ENCODE peak calls at places on chromosomes 4 and X, in four cellular contexts. P, L, M and Z are unnamed samples.

GRCh38 chr4:20248155-20248558 is 3.5 kb upstream of the SLIT2 start:
- DNase-seq in L (peak), P (peak), M (peak), Z (peak)

GRCh38 chrX:48709522-48710117 is 13.1 kb downstream of the SUV39H1 start:
- DNase-seq in L (no peak), P (no peak), M (no peak), Z (no peak)

GRCh38 chrX:3549442-3549875 is 164.0 kb downstream of the PRKX start:
- DNase-seq in L (no peak), P (peak), M (no peak), Z (no peak)

GRCh38 chrX:130086414-130087207 is 23.7 kb downstream of the ELF4 start:
- DNase-seq in P (no peak), L (no peak), M (peak), Z (peak)

GRCh38 chr4:78766650-78767049 is 9.5 kb upstream of the BMP2K start:
- DNase-seq in L (no peak), P (no peak), M (no peak), Z (no peak)

GRCh38 chrX:1455948-1456280 is 3.2 kb upstream of the ASMTL start:
- DNase-seq in L (no peak), P (no peak), M (no peak), Z (no peak)

GRCh38 chr4:101865501-101866062 is 75.1 kb downstream of the BANK1 start:
- DNase-seq in P (peak), L (no peak), M (no peak), Z (no peak)

GRCh38 chrX:111728096-111728495 is 47.1 kb downstream of the ALG13 start:
- DNase-seq in M (no peak), L (no peak), P (no peak), Z (no peak)

GRCh38 chrX:69504626-69505612 is 793 bp downstream of the NALF2 start:
- DNase-seq in P (no peak), M (no peak), L (no peak), Z (peak)

GRCh38 chr4:152321408-152321807 is 214.5 kb downstream of the FBXW7 start:
- DNase-seq in L (no peak), P (no peak), M (no peak), Z (no peak)

GRCh38 chrX:108285361-108285760 is 152.9 kb downstream of the COL4A6 start:
- DNase-seq in M (no peak), L (no peak), P (no peak), Z (no peak)

GRCh38 chr4:173990879-173991231 is 292.6 kb downstream of the FBXO8 start:
- DNase-seq in M (no peak), L (peak), P (no peak), Z (peak)

GRCh38 chrX:40153335-40154221 is 55.8 kb upstream of the BCOR start:
- DNase-seq in M (peak), L (peak), P (peak), Z (peak)

GRCh38 chrX:139126493-139126892 is 404.0 kb upstream of the F9 start:
- DNase-seq in L (peak), P (peak), M (no peak), Z (peak)

GRCh38 chr4:18664051-18664450 is 642.5 kb upstream of the LCORL start:
- DNase-seq in P (no peak), L (no peak), M (no peak), Z (no peak)

GRCh38 chr4:89140168-89140759 is 28.9 kb downstream of the TIGD2 start:
- DNase-seq in M (no peak), L (no peak), P (no peak), Z (peak)

GRCh38 chrX:24149346-24150050 is at the start of gene ZFX:
- DNase-seq in M (peak), L (peak), P (no peak), Z (peak)

GRCh38 chr4:25842229-25842840 is 20.5 kb downstream of the SEL1L3 start:
- DNase-seq in L (no peak), P (no peak), M (no peak), Z (no peak)

GRCh38 chrX:102768984-102769761 is 48.6 kb downstream of the GPRASP3 start:
- DNase-seq in L (peak), P (peak), M (peak), Z (peak)

GRCh38 chr4:110310795-110311194 is 112.4 kb upstream of the ELOVL6 start:
- DNase-seq in M (no peak), L (no peak), P (no peak), Z (no peak)

GRCh38 chrX:20452487-20452886 is 185.8 kb upstream of the RPS6KA3 start:
- DNase-seq in P (no peak), M (no peak), L (no peak), Z (no peak)

GRCh38 chrX:19544693-19545305 is 29.5 kb upstream of the MAP3K15 start:
- DNase-seq in P (peak), M (peak), L (peak), Z (peak)

GRCh38 chr4:8844976-8845690 is 26.5 kb downstream of the HMX1 start:
- DNase-seq in M (no peak), P (no peak), L (no peak), Z (no peak)

GRCh38 chr4:143084566-143084965 is 100.2 kb upstream of the USP38 start:
- DNase-seq in P (no peak), M (no peak), L (no peak), Z (no peak)

GRCh38 chr4:79652232-79652631 is 244.2 kb upstream of the GK2 start:
- DNase-seq in M (no peak), L (no peak), P (no peak), Z (peak)

GRCh38 chrX:49829016-49829415 is at the start of gene PAGE4:
- DNase-seq in L (no peak), P (no peak), M (no peak), Z (no peak)

GRCh38 chrX:123138473-123138872 is 45.6 kb upstream of the GRIA3 start:
- DNase-seq in L (no peak), M (no peak), P (no peak), Z (no peak)

GRCh38 chr4:185508162-185508561 is 27.1 kb downstream of the PDLIM3 start:
- DNase-seq in P (no peak), M (peak), L (no peak), Z (peak)

GRCh38 chr4:130747842-130748241 is 1651.9 kb downstream of the C4orf33 start:
- DNase-seq in M (no peak), P (peak), L (no peak), Z (no peak)

GRCh38 chr4:168059251-168059650 is 33.1 kb upstream of the ANXA10 start:
- DNase-seq in L (no peak), P (no peak), M (no peak), Z (no peak)

GRCh38 chrX:16671005-16671404 is 21.0 kb downstream of the S100G start:
- DNase-seq in P (peak), L (no peak), M (no peak), Z (peak)

GRCh38 chr4:42655248-42655647 is 1.7 kb downstream of the ATP8A1 start:
- DNase-seq in L (no peak), P (no peak), M (no peak), Z (no peak)

GRCh38 chr4:2686379-2687265 is 69.5 kb downstream of the TNIP2 start:
- DNase-seq in P (no peak), L (no peak), M (peak), Z (no peak)